ENCODE peak calls at places on chromosomes 12 and 14, in eight cellular contexts. H is uterus; U is BE2C; S is suprapubic skin; Y is cardiac muscle cell; T is IMR-90; K is CD8-positive, alpha-beta T cell; O is tibial artery. P is an unnamed sample. For H3K4me1, the result is how much of the 10 kb centered on the place peaks cover.

GRCh38 chr12:123150273-123150803 is 552 bp downstream of the PITPNM2 start:
- DNase-seq in S (peak), O (peak), Y (no peak), K (peak), H (peak), U (peak), T (no peak), P (no peak)

GRCh38 chr14:54633076-54633475 is 66.1 kb downstream of the SAMD4A start:
- DNase-seq in Y (no peak), K (no peak), S (no peak), T (no peak), O (no peak), U (no peak), H (no peak), P (no peak)

GRCh38 chr12:59928416-59928815 is 332.6 kb downstream of the SLC16A7 start:
- DNase-seq in U (no peak), T (peak), Y (no peak), K (no peak), O (no peak), H (no peak), S (no peak), P (no peak)

GRCh38 chr14:88562831-88563686 is at the start of gene ZC3H14:
- DNase-seq in T (peak), Y (peak), K (peak), O (peak), S (peak), U (peak), H (peak), P (peak)

GRCh38 chr12:118052324-118053070 is 8.5 kb downstream of the WSB2 start:
- DNase-seq in O (peak), T (peak), Y (no peak), H (peak), S (peak), U (no peak), K (no peak), P (peak)

GRCh38 chr12:121223947-121224285 is 14.0 kb downstream of the P2RX4 start:
- DNase-seq in H (no peak), U (no peak), K (no peak), S (no peak), Y (no peak), T (no peak), O (no peak), P (no peak)

GRCh38 chr12:52221912-52222457 is 11.1 kb upstream of the KRT7 start:
- DNase-seq in S (no peak), T (peak), U (peak), O (peak), Y (peak), K (peak), H (no peak), P (peak)

GRCh38 chr12:28278499-28278898 is 88.2 kb downstream of the CCDC91 start:
- DNase-seq in S (no peak), U (no peak), Y (no peak), H (no peak), O (no peak), K (no peak), T (no peak), P (no peak)

GRCh38 chr14:75732888-75733287 is 71.8 kb downstream of the TTLL5 start:
- DNase-seq in K (no peak), U (no peak), H (no peak), T (no peak), S (no peak), O (no peak), Y (no peak), P (no peak)

GRCh38 chr12:120614873-120615272 is 25.6 kb upstream of the CABP1 start:
- DNase-seq in T (no peak), K (no peak), O (no peak), H (no peak), Y (no peak), U (no peak), S (no peak), P (no peak)

GRCh38 chr14:78291958-78292357 is 121.8 kb downstream of the NRXN3 start:
- DNase-seq in T (no peak), S (no peak), H (no peak), U (no peak), K (no peak), O (no peak), Y (no peak), P (no peak)

GRCh38 chr14:92414685-92415084 is 91.7 kb downstream of the SLC24A4 start:
- DNase-seq in S (no peak), Y (no peak), O (no peak), U (no peak), K (no peak), T (no peak), H (no peak), P (no peak)

GRCh38 chr12:2610358-2610757 is 184.4 kb upstream of the FKBP4 start:
- DNase-seq in H (no peak), S (no peak), T (no peak), Y (no peak), K (no peak), U (no peak), O (no peak), P (no peak)

GRCh38 chr14:45947785-45948184 is 694.8 kb upstream of the MIS18BP1 start:
- DNase-seq in Y (no peak), H (no peak), T (no peak), O (no peak), S (no peak), U (no peak), K (no peak), P (no peak)

DNA sequence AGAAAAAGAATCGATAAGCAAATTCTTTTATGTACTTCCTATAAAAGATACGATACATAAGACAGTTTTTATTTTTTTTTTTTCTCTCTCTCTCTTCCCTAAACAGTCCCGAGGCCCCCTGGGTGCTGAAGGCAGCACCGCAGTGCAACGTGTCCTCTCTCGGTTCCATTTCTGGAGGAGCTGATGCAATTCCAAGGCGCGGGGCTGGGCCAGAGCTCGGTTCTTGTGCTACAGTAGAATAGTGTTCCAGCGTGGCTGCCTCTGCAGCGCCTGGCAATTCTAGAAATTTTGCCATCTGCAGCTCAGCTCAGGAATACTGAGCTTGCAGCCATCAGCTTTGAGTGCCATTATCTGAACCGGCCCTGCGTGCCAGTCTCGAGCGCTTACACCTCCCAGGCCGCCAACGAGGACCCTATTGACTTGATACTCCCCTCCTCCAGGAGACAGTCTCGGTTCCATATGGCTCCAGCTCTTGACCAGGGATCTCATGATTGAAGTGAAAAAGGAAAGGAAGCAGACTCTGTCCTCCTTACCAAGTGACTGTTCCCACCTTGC is 630 bp downstream of the ALDH1L2 start:
- DNase-seq in O (peak), Y (peak), T (peak), S (peak), U (peak), K (no peak), H (peak), P (no peak)
- TF ChIP-seq CTCF in O (peak), Y (peak), T (peak), S (no peak), U (no peak), K (no peak), H (no peak), P (no peak)

GRCh38 chr12:44668443-44668842 is 207.7 kb downstream of the NELL2 start:
- DNase-seq in H (no peak), K (peak), Y (no peak), O (no peak), U (no peak), T (no peak), S (no peak), P (no peak)

GRCh38 chr12:44667461-44667860 is 208.7 kb downstream of the NELL2 start:
- DNase-seq in O (no peak), S (no peak), K (no peak), Y (no peak), T (no peak), U (no peak), H (no peak), P (no peak)

GRCh38 chr12:44677724-44678123 is 198.4 kb downstream of the NELL2 start:
- DNase-seq in K (no peak), U (no peak), O (no peak), S (no peak), T (no peak), Y (no peak), H (no peak), P (no peak)

GRCh38 chr12:44674866-44675265 is 201.2 kb downstream of the NELL2 start:
- DNase-seq in Y (no peak), U (no peak), K (no peak), O (no peak), S (no peak), T (no peak), H (no peak), P (no peak)

GRCh38 chr12:44672042-44672441 is 204.1 kb downstream of the NELL2 start:
- DNase-seq in H (no peak), O (no peak), T (no peak), S (no peak), U (no peak), K (no peak), Y (no peak), P (no peak)
- H3K4me3 ChIP-seq in H (no peak), O (no peak), T (no peak), S (no peak), U (no peak), K (no peak), Y (no peak), P (no peak)

GRCh38 chr12:108847705-108848104 is 9.7 kb downstream of the SSH1 start:
- DNase-seq in Y (no peak), U (no peak), T (no peak), O (no peak), S (no peak), H (no peak), K (no peak), P (no peak)
- H3K4me1 ChIP-seq in Y (under half), U (under half), T (under half), O (under half), S (under half), H (under half), K (under half), P (under half)

GRCh38 chr14:31887929-31888580 is 189.0 kb upstream of the ARHGAP5 start:
- DNase-seq in K (no peak), Y (no peak), O (no peak), U (no peak), H (no peak), S (no peak), T (no peak), P (no peak)
- TF ChIP-seq CTCF in K (no peak), Y (no peak), O (no peak), U (no peak), H (no peak), S (no peak), T (no peak), P (no peak)

GRCh38 chr12:50523772-50524171 is 19.0 kb downstream of the DIP2B start:
- DNase-seq in O (no peak), T (no peak), Y (no peak), H (no peak), K (no peak), U (no peak), S (no peak), P (no peak)

GRCh38 chr12:50527086-50527726 is 22.4 kb downstream of the DIP2B start:
- DNase-seq in Y (no peak), H (no peak), T (no peak), S (no peak), O (no peak), K (no peak), U (no peak), P (no peak)

GRCh38 chr12:50520808-50521207 is 16.0 kb downstream of the DIP2B start:
- DNase-seq in K (no peak), U (no peak), Y (no peak), S (no peak), T (no peak), O (no peak), H (no peak), P (no peak)

GRCh38 chr12:50525422-50525821 is 20.6 kb downstream of the DIP2B start:
- DNase-seq in O (no peak), H (no peak), S (no peak), U (no peak), K (no peak), T (no peak), Y (no peak), P (no peak)

DNA sequence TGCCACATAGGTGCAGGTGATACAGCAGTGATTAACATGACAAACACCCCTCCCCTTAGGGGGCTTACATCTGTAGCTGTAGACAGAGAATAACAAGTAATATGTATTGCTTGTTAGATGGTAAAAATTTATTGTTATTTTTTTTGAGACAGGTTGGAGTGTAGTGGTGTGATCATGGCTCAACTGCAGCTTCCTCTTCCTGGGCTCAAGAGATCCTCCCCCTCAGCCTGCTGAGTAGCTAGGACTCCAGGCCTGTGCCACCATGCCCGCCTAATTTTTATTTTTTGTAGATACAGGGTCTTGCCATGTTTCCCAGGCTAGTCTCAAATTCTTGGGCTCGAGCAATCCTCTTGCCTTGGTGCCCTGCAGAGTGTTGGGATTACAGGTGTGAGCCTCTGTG is 19.8 kb downstream of the DIP2B start:
- DNase-seq in O (no peak), U (no peak), Y (no peak), H (no peak), T (no peak), S (no peak), K (no peak), P (no peak)
- H3K4me3 ChIP-seq in O (no peak), U (no peak), Y (no peak), H (no peak), T (no peak), S (no peak), K (no peak), P (no peak)

GRCh38 chr12:43309845-43310405 is 242.1 kb downstream of the ADAMTS20 start:
- DNase-seq in T (peak), U (no peak), H (no peak), S (no peak), O (no peak), K (no peak), Y (no peak), P (no peak)

GRCh38 chr12:43315961-43316360 is 236.0 kb downstream of the ADAMTS20 start:
- DNase-seq in U (no peak), O (no peak), K (no peak), S (no peak), Y (no peak), T (peak), H (no peak), P (no peak)

GRCh38 chr12:43310596-43310995 is 241.4 kb downstream of the ADAMTS20 start:
- DNase-seq in U (no peak), Y (no peak), H (no peak), S (no peak), K (no peak), O (no peak), T (no peak), P (no peak)

GRCh38 chr12:43316506-43316905 is 235.5 kb downstream of the ADAMTS20 start:
- DNase-seq in T (peak), U (no peak), S (no peak), O (no peak), H (no peak), Y (no peak), K (no peak), P (no peak)

GRCh38 chr12:43312991-43313505 is 239.0 kb downstream of the ADAMTS20 start:
- DNase-seq in U (no peak), T (no peak), H (no peak), O (no peak), K (no peak), S (no peak), Y (no peak), P (no peak)
- H3K4me1 ChIP-seq in U (under half), T (under half), H (under half), O (under half), K (under half), S (under half), Y (under half), P (under half)

DNA sequence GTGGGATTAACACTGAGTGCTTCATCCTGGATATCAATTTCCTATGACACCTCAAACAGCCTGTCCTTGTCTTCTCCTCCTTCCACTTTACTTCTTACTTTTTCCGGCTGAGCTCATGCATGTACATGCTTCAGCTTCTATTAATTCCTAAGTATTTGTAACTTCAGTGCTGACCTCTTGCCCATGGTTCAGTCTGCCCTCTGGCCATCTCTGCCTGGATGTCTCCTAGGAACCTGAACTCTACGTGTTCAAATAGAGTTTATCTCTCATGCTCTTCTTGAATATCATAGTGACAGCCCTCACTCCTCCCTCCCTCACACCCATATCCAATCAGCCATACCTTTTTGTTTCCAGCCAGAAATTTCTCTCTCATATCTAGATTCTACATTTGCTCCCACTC is 141.6 kb downstream of the ATP23 start:
- DNase-seq in O (no peak), Y (no peak), H (no peak), K (no peak), U (no peak), S (no peak), T (no peak), P (no peak)
- TF ChIP-seq CTCF in O (no peak), Y (no peak), H (no peak), K (no peak), U (no peak), S (no peak), T (no peak), P (no peak)

GRCh38 chr14:103889313-103890051 is 38.8 kb upstream of the TDRD9 start:
- DNase-seq in O (no peak), U (no peak), K (no peak), S (no peak), T (peak), Y (no peak), H (no peak), P (peak)
- H3K4me3 ChIP-seq in O (no peak), U (no peak), K (no peak), S (no peak), T (no peak), Y (no peak), H (no peak), P (no peak)